ENCODE peak calls at places on chromosomes 6 and 20, in five cellular contexts. E, R, K, V and B are unnamed samples.

GRCh38 chr6:43776115-43776798 is 6.2 kb downstream of the VEGFA start:
- DNase-seq in V (no peak), R (no peak), K (peak), E (peak), B (no peak)

GRCh38 chr20:49712918-49713778 is 530 bp downstream of the B4GALT5 start:
- DNase-seq in E (peak), R (peak), V (peak), K (peak), B (no peak)

GRCh38 chr6:43184268-43184985 is 2.4 kb downstream of the CUL9 start:
- DNase-seq in R (no peak), E (no peak), K (no peak), V (no peak), B (no peak)

GRCh38 chr20:14142171-14142570 is 146.9 kb downstream of the MACROD2 start:
- DNase-seq in E (peak), V (no peak), R (no peak), K (peak), B (peak)

GRCh38 chr6:12064538-12064937 is 52.4 kb downstream of the HIVEP1 start:
- DNase-seq in R (no peak), K (no peak), E (no peak), V (no peak), B (no peak)

GRCh38 chr6:154478021-154478651 is 32.3 kb downstream of the CNKSR3 start:
- DNase-seq in R (no peak), V (no peak), E (peak), K (no peak), B (no peak)

GRCh38 chr20:47330933-47331708 is 25.4 kb downstream of the ZMYND8 start:
- DNase-seq in V (no peak), E (no peak), R (no peak), K (peak), B (peak)

GRCh38 chr20:53658327-53658726 is 64.7 kb upstream of the ZNF217 start:
- DNase-seq in E (no peak), K (no peak), V (no peak), R (no peak), B (no peak)

GRCh38 chr6:107132330-107132954 is 17.1 kb upstream of the BEND3 start:
- DNase-seq in E (peak), R (no peak), V (no peak), K (peak), B (no peak)

GRCh38 chr6:15800821-15801617 is 138.2 kb upstream of the DTNBP1 start:
- DNase-seq in K (no peak), R (no peak), E (no peak), V (no peak), B (no peak)

GRCh38 chr20:53815509-53815908 is 221.9 kb upstream of the ZNF217 start:
- DNase-seq in E (no peak), K (no peak), V (no peak), R (no peak), B (no peak)

GRCh38 chr6:85672050-85672449 is 29.4 kb upstream of the SYNCRIP start:
- DNase-seq in K (no peak), V (no peak), R (no peak), E (no peak), B (no peak)

GRCh38 chr20:40646321-40647212 is 42.5 kb downstream of the MAFB start:
- DNase-seq in R (no peak), K (no peak), E (no peak), V (no peak), B (no peak)

GRCh38 chr20:51446656-51447055 is 95.9 kb downstream of the NFATC2 start:
- DNase-seq in R (no peak), K (peak), V (no peak), E (no peak), B (peak)